ENCODE peak calls at places on chromosomes 5 and 9, in seven cellular contexts. Q is GM23338, G is hepatocyte, L is neural progenitor cell, J is SK-N-SH, A is MM.1S, H is HCT116. Y is an unnamed sample. For H3K4me1, the result is how much of the 10 kb centered on the place peaks cover.

GRCh38 chr9:6802926-6803325 is 45.2 kb downstream of the KDM4C start:
- DNase-seq in Q (no peak), G (no peak), L (no peak), J (no peak), A (no peak), H (no peak), Y (no peak)

GRCh38 chr5:40416098-40416497 is 263.6 kb upstream of the PTGER4 start:
- DNase-seq in Q (no peak), G (no peak), L (no peak), J (no peak), A (no peak), H (no peak), Y (no peak)

GRCh38 chr5:138753794-138754698 is 821 bp downstream of the CTNNA1 start:
- DNase-seq in Q (peak), G (peak), L (peak), J (peak), A (no peak), H (peak), Y (peak)

GRCh38 chr5:35776757-35777156 is 79.9 kb upstream of the IL7R start:
- DNase-seq in Q (no peak), G (no peak), L (no peak), J (no peak), A (no peak), H (no peak), Y (peak)

GRCh38 chr5:173499471-173500212 is 116.8 kb downstream of the BOD1 start:
- DNase-seq in Q (no peak), G (no peak), L (no peak), J (no peak), A (no peak), H (no peak), Y (no peak)

GRCh38 chr9:13163287-13163686 is 116.2 kb downstream of the MPDZ start:
- DNase-seq in Q (no peak), G (no peak), L (no peak), J (no peak), A (no peak), H (no peak), Y (no peak)

GRCh38 chr5:17808566-17808965 is 174.3 kb downstream of the TAF11L14 start:
- DNase-seq in Q (no peak), G (no peak), L (no peak), J (no peak), A (no peak), H (no peak), Y (no peak)

GRCh38 chr5:95760291-95761191 is 29.4 kb downstream of the RHOBTB3 start:
- DNase-seq in Q (no peak), G (peak), L (no peak), J (no peak), A (peak), H (no peak), Y (peak)

GRCh38 chr5:112159435-112159834 is 259.6 kb downstream of the EPB41L4A start:
- DNase-seq in Q (no peak), G (peak), L (no peak), J (no peak), A (no peak), H (no peak), Y (no peak)

GRCh38 chr9:94804917-94805544 is 78.5 kb downstream of the AOPEP start:
- DNase-seq in Q (no peak), G (no peak), L (no peak), J (no peak), A (no peak), H (no peak), Y (peak)

GRCh38 chr5:141223112-141223783 is at the start of gene PCDHB14:
- DNase-seq in Q (peak), G (peak), L (peak), J (peak), A (peak), H (peak), Y (peak)

GRCh38 chr5:60955239-60955638 is 10.2 kb downstream of the NDUFAF2 start:
- DNase-seq in Q (no peak), G (no peak), L (no peak), J (no peak), A (no peak), H (no peak), Y (no peak)

GRCh38 chr5:168365581-168366081 is 74.2 kb downstream of the WWC1 start:
- DNase-seq in Q (peak), G (peak), L (peak), J (no peak), A (no peak), H (peak), Y (peak)

GRCh38 chr5:52864376-52864775 is 76.7 kb downstream of the ITGA1 start:
- DNase-seq in Q (no peak), G (no peak), L (no peak), J (no peak), A (no peak), H (no peak), Y (no peak)

GRCh38 chr9:104868687-104869404 is 59.1 kb downstream of the ABCA1 start:
- DNase-seq in Q (peak), G (peak), L (peak), J (peak), A (no peak), H (no peak), Y (peak)

GRCh38 chr9:36436909-36437308 is 36.8 kb upstream of the RNF38 start:
- DNase-seq in Q (no peak), G (no peak), L (no peak), J (no peak), A (no peak), H (no peak), Y (no peak)

GRCh38 chr5:164860896-164861295 is 1355.5 kb downstream of the MAT2B start:
- DNase-seq in Q (no peak), G (no peak), L (no peak), J (no peak), A (no peak), H (no peak), Y (no peak)

GRCh38 chr5:143258559-143259253 is 144.8 kb downstream of the NR3C1 start:
- DNase-seq in Q (no peak), G (no peak), L (no peak), J (no peak), A (no peak), H (no peak), Y (peak)

GRCh38 chr9:127214421-127215265 is 49.9 kb upstream of the GARNL3 start:
- DNase-seq in Q (peak), G (peak), L (peak), J (peak), A (peak), H (peak), Y (peak)

GRCh38 chr5:44565872-44566271 is 176.7 kb upstream of the FGF10 start:
- DNase-seq in Q (no peak), G (peak), L (no peak), J (no peak), A (no peak), H (no peak), Y (peak)

GRCh38 chr9:106954974-106955850 is 92.2 kb downstream of the ZNF462 start:
- DNase-seq in Q (no peak), G (no peak), L (no peak), J (no peak), A (no peak), H (no peak), Y (peak)

GRCh38 chr9:97109194-97109811 is 70.4 kb upstream of the CTSV start:
- DNase-seq in Q (peak), G (peak), L (peak), J (no peak), A (peak), H (peak), Y (peak)
- TF ChIP-seq EZH2phosphoT487 in Q (no peak), G (no peak), L (no peak), J (no peak), A (no peak), H (no peak), Y (no peak)

DNA sequence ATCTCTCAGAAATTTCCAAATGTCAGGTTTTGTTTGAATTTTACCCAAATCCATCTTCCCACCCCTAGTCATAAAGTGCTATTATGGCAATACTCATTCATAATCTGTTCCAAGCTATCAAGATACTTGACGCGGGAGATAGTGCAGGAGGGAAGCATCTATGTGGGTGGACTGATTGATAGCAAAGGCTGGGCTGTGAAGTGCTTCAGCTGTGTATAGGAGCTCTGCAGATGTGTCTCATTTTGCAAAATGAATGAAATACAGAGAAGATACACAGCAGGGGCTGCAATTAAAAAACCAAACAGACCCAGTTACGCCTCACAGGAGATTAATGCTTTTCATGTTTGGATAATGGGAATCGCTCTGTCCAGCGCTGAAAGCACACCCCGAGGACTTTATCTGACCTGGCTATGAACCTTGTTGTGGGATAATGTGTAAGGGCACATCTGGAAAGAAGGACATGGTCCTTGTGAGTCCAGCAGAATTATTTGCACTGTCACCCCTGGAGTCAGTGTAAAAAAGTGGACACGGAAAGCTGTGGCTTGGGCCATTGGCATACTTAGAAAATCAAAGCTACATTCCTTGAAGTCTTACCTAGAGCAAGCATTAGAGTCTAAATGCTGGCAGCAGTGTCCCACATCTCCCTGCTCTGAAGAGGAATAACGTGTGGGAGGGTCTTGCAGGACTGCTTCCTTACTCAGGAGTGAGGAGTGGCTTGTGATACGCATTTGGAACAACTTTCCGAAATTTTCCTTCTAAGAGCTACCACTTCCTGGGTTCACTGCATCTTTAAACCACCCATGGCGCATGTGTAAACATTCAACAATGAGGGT is 2.5 kb downstream of the SH3RF2 start:
- DNase-seq in Q (no peak), G (no peak), L (no peak), J (peak), A (no peak), H (no peak), Y (no peak)
- H3K27ac ChIP-seq in Q (no peak), G (peak), L (no peak), J (no peak), A (no peak), H (peak), Y (no peak)

GRCh38 chr5:32600057-32600622 is 14.8 kb downstream of the SUB1 start:
- DNase-seq in Q (no peak), G (peak), L (no peak), J (no peak), A (no peak), H (no peak), Y (peak)

GRCh38 chr5:32598270-32598937 is 13.0 kb downstream of the SUB1 start:
- DNase-seq in Q (no peak), G (no peak), L (no peak), J (no peak), A (no peak), H (no peak), Y (no peak)

GRCh38 chr5:32595118-32595517 is 9.8 kb downstream of the SUB1 start:
- DNase-seq in Q (no peak), G (no peak), L (no peak), J (no peak), A (no peak), H (no peak), Y (no peak)

GRCh38 chr5:32598997-32599549 is 13.7 kb downstream of the SUB1 start:
- DNase-seq in Q (no peak), G (no peak), L (no peak), J (no peak), A (no peak), H (no peak), Y (no peak)

GRCh38 chr5:32597046-32597629 is 11.8 kb downstream of the SUB1 start:
- DNase-seq in Q (no peak), G (no peak), L (no peak), J (no peak), A (no peak), H (no peak), Y (no peak)
- H3K4me1 ChIP-seq in Q (under half), G (under half), L (under half), J (under half), A (under half), H (under half), Y (under half)

DNA sequence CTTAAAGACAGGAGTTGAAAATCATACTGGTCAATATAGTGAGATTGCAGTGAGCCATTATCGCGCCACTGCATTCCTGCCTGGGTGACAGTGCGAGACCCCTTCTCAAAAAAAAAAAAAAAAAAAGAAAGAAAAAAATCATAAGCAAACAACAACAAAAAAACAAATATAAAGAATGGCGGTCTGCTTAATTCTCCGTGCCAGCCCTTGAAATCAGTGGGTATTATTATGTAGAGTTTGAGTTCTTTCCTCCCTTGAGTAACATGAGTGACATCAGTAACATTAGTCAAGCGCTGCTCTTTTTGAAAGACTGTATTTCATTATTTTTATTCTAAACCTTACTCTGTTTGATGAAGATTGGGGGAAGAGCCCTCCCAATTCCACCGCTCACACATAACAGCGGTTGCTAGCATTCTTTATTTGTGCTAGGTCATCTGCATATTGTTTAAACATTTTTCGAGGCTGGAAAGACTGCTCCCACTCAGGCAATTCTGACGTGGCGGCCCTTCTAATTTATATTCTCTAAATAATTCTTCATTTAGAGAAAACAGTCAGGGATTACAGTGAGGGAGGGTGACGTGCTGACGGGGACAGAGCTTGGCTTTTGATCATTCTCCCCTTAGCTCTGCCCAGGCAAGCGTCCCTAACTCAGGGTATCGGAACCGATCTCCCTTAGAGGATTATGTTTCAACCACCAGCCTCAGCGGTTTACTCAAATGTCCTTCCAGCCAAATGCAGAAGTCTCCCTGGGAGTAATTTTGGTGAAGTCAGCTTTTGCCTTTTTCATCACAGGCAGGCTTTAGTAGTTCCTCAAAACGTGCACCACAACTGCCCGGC is 873 bp upstream of the MARCHF6 start:
- DNase-seq in Q (peak), G (peak), L (peak), J (peak), A (peak), H (no peak), Y (peak)
- TF ChIP-seq EZH2phosphoT487 in Q (no peak), G (no peak), L (no peak), J (no peak), A (no peak), H (no peak), Y (no peak)

GRCh38 chr5:81038495-81038894 is 78.3 kb downstream of the RASGRF2 start:
- DNase-seq in Q (no peak), G (no peak), L (no peak), J (no peak), A (no peak), H (no peak), Y (no peak)

GRCh38 chr5:81035522-81035921 is 75.4 kb downstream of the RASGRF2 start:
- DNase-seq in Q (no peak), G (no peak), L (no peak), J (no peak), A (no peak), H (no peak), Y (no peak)
- H3K27ac ChIP-seq in Q (no peak), G (no peak), L (no peak), J (no peak), A (no peak), H (no peak), Y (no peak)

GRCh38 chr5:15116996-15117395 is 245.4 kb upstream of the ANKH start:
- DNase-seq in Q (no peak), G (no peak), L (no peak), J (no peak), A (no peak), H (no peak), Y (no peak)
- H3K4me1 ChIP-seq in Q (under half), G (under half), L (under half), J (under half), A (under half), H (under half), Y (under half)

GRCh38 chr9:113581865-113582697 is 118.6 kb downstream of the RGS3 start:
- DNase-seq in Q (no peak), G (no peak), L (no peak), J (peak), A (peak), H (no peak), Y (no peak)

GRCh38 chr9:113579270-113580040 is 115.9 kb downstream of the RGS3 start:
- DNase-seq in Q (no peak), G (no peak), L (no peak), J (peak), A (peak), H (no peak), Y (no peak)

GRCh38 chr9:113580954-113581311 is 117.4 kb downstream of the RGS3 start:
- DNase-seq in Q (no peak), G (no peak), L (no peak), J (peak), A (no peak), H (no peak), Y (no peak)

GRCh38 chr9:113578877-113579269 is 115.3 kb downstream of the RGS3 start:
- DNase-seq in Q (no peak), G (peak), L (no peak), J (peak), A (peak), H (peak), Y (peak)

DNA sequence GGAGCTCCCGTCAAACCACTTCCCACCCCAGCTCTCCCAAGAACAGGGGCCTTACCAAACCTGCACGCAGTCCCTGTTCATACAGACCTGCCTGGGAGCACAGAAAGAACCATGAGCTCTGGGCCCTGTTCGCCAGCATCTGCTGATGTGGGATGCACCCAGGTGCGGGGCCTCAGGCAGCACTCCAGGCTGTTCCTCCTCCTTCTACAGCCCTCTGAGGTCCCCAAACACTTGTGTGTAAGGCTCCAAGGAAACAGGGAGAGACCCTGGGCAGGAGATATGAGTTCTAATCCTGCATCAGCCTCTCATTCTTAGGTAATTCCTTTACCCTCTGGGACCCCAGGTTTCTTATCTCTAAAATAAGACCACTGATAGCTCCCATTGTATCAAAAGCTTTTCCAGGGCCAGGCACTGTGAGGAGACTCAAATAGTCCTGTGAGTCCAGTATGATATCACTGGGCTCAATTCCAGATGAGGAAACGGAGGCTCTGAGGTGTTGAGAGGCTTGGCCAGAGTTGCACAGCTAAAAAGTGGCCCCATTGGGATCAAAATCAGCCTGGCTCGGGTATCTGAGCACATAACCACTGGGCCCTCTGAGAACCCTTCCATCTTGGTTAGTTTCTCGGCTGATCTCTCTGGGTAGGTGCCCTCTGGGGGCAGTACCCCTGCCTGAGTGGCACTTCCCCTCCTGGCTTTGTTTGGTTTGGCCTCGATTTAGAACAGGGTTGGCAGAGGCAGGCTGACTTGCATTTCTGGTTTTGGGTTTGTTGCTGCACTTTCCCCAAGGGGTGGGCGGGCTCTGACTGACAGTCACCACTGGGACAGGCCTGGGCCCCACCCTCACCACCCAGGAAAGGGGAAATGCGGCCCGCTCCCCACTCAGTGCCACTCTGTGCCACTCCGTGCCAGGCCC is 116.8 kb downstream of the RGS3 start:
- DNase-seq in Q (no peak), G (no peak), L (no peak), J (no peak), A (peak), H (no peak), Y (peak)
- TF ChIP-seq EZH2phosphoT487 in Q (no peak), G (no peak), L (no peak), J (no peak), A (no peak), H (no peak), Y (no peak)

GRCh38 chr5:136600306-136600705 is 235.0 kb upstream of the TRPC7 start:
- DNase-seq in Q (no peak), G (no peak), L (no peak), J (no peak), A (no peak), H (no peak), Y (no peak)

GRCh38 chr5:136594416-136594815 is 229.1 kb upstream of the TRPC7 start:
- DNase-seq in Q (no peak), G (no peak), L (no peak), J (no peak), A (no peak), H (no peak), Y (no peak)

GRCh38 chr5:136598901-136599300 is 233.6 kb upstream of the TRPC7 start:
- DNase-seq in Q (no peak), G (no peak), L (no peak), J (no peak), A (no peak), H (no peak), Y (no peak)
- H3K27ac ChIP-seq in Q (no peak), G (no peak), L (no peak), J (no peak), A (no peak), H (no peak), Y (no peak)

Y was measured in PC-3.